ENCODE peak calls at places on chromosomes 2 and 18, in ten cellular contexts. Q, R, K, L, P, D, A, C, O and H are unnamed samples.

GRCh38 chr2:38716185-38716584 is 35.0 kb downstream of the SRSF7 start:
- DNase-seq in R (no peak), O (peak; percentile 75), Q (peak; percentile 76), P (no peak), L (no peak), D (no peak), K (no peak), C (no peak), A (no peak), H (no peak)

GRCh38 chr2:72813841-72814240 is 12.0 kb downstream of the EXOC6B start:
- DNase-seq in Q (peak; percentile 55), K (no peak), L (no peak), O (no peak), R (no peak), P (no peak), A (no peak), C (peak; percentile 35), D (no peak), H (no peak)

GRCh38 chr2:157874997-157875719 is 972 bp downstream of the ACVR1 start:
- DNase-seq in D (peak; percentile 71), C (peak; percentile 94), P (no peak), A (peak; percentile 42), R (peak; percentile 46), Q (peak; percentile 83), O (peak; percentile 78), L (no peak), K (peak; percentile 70), H (no peak)

GRCh38 chr18:76348267-76349066 is 146.6 kb downstream of the ZNF516 start:
- DNase-seq in R (no peak), K (no peak), C (no peak), D (no peak), Q (no peak), A (no peak), P (no peak), O (no peak), L (peak; percentile 70), H (no peak)

GRCh38 chr2:111184725-111185495 is 64.2 kb downstream of the BCL2L11 start:
- DNase-seq in C (no peak), L (no peak), P (no peak), R (no peak), Q (peak; percentile 50), A (no peak), O (no peak), K (no peak), D (no peak), H (no peak)

GRCh38 chr2:232088771-232089170 is 127.3 kb downstream of the DIS3L2 start:
- DNase-seq in K (no peak), R (no peak), L (no peak), O (no peak), Q (no peak), P (no peak), C (no peak), D (no peak), A (no peak), H (no peak)

GRCh38 chr18:47263828-47264314 is 12.4 kb upstream of the SKOR2 start:
- DNase-seq in P (no peak), Q (no peak), R (no peak), K (peak; percentile 60), D (no peak), L (no peak), O (no peak), C (no peak), A (no peak), H (no peak)

GRCh38 chr2:219299372-219299760 is 9.8 kb downstream of the PTPRN start:
- DNase-seq in A (no peak), D (peak; percentile 50), O (no peak), Q (no peak), L (no peak), K (no peak), C (no peak), R (no peak), P (no peak), H (no peak)

GRCh38 chr2:42768706-42769256 is 4.8 kb upstream of the OXER1 start:
- DNase-seq in L (no peak), O (no peak), A (no peak), Q (no peak), C (no peak), D (no peak), P (no peak), R (no peak), K (no peak), H (no peak)

GRCh38 chr2:70523996-70524965 is 29.3 kb downstream of the TGFA start:
- DNase-seq in C (peak; percentile 90), D (no peak), L (no peak), P (no peak), O (no peak), K (no peak), Q (peak; percentile 64), R (no peak), A (peak; percentile 86), H (no peak)

GRCh38 chr2:73376681-73377080 is 9.0 kb upstream of the ALMS1 start:
- DNase-seq in D (no peak), C (no peak), P (no peak), K (no peak), L (no peak), A (no peak), R (no peak), O (no peak), Q (no peak), H (no peak)

GRCh38 chr2:179711375-179711774 is 150.0 kb downstream of the ZNF385B start:
- DNase-seq in Q (no peak), P (no peak), O (no peak), L (no peak), D (no peak), K (no peak), A (no peak), R (no peak), C (no peak), H (no peak)

GRCh38 chr2:197073701-197074433 is 147.4 kb upstream of the PGAP1 start:
- DNase-seq in O (no peak), P (peak; percentile 24), R (peak; percentile 80), L (no peak), D (peak; percentile 71), Q (peak; percentile 76), C (peak; percentile 60), A (no peak), K (no peak), H (no peak)

GRCh38 chr2:120539937-120540718 is 194.2 kb downstream of the INHBB start:
- DNase-seq in R (no peak), L (no peak), P (no peak), D (peak; percentile 77), C (peak; percentile 90), O (peak; percentile 98), Q (peak; percentile 96), K (no peak), A (no peak), H (no peak)

GRCh38 chr18:58235001-58235436 is 191.0 kb downstream of the NEDD4L start:
- DNase-seq in L (peak; percentile 50), R (no peak), K (no peak), D (no peak), Q (no peak), O (no peak), C (no peak), A (no peak), P (no peak), H (no peak)

GRCh38 chr2:143030127-143030526 is 99.1 kb upstream of the ARHGAP15 start:
- DNase-seq in O (no peak), Q (no peak), P (peak; percentile 10), L (no peak), A (no peak), R (peak; percentile 9), K (no peak), C (peak; percentile 24), D (no peak), H (no peak)

GRCh38 chr18:46721331-46721730 is 35.5 kb downstream of the ST8SIA5 start:
- DNase-seq in R (no peak), Q (no peak), K (peak; percentile 20), A (no peak), O (no peak), D (no peak), P (no peak), L (no peak), C (no peak), H (no peak)

GRCh38 chr2:177888581-177888980 is 184.0 kb downstream of the PDE11A start:
- DNase-seq in L (no peak), A (no peak), R (no peak), K (no peak), C (no peak), D (no peak), O (no peak), P (no peak), Q (no peak), H (no peak)

GRCh38 chr2:110204408-110205385 is at the start of gene NPHP1:
- DNase-seq in R (peak; percentile 84), L (peak; percentile 89), P (peak; percentile 85), Q (peak; percentile 88), D (peak; percentile 94), C (peak; percentile 84), A (peak; percentile 85), K (peak; percentile 96), O (peak; percentile 76), H (peak; percentile 94)

GRCh38 chr2:197777823-197778407 is 7.2 kb downstream of the BOLL start:
- DNase-seq in D (no peak), L (no peak), K (no peak), O (peak; percentile 10), A (no peak), P (peak; percentile 48), Q (peak; percentile 63), R (no peak), C (peak; percentile 35), H (peak; percentile 31)